ENCODE peak calls at places on chromosomes 3 and 15, in five cellular contexts. D is neural progenitor cell; Q is Caco-2; P is psoas muscle; G is CD8-positive, alpha-beta T cell. Z is an unnamed sample.

GRCh38 chr15:71480566-71480965 is 329.8 kb upstream of the NR2E3 start:
- DNase-seq in D (no peak), Q (no peak), P (no peak), G (no peak), Z (no peak)

GRCh38 chr3:73037369-73037699 is 24.1 kb upstream of the EBLN2 start:
- DNase-seq in D (no peak), Q (no peak), P (no peak), G (no peak), Z (no peak)

GRCh38 chr3:178434206-178434805 is 101.9 kb upstream of the KCNMB2 start:
- DNase-seq in D (no peak), Q (no peak), P (no peak), G (no peak), Z (no peak)

GRCh38 chr3:22360197-22360596 is 609.2 kb upstream of the ZNF385D start:
- DNase-seq in D (no peak), Q (no peak), P (no peak), G (no peak), Z (no peak)

GRCh38 chr3:45947361-45947760 is 4.1 kb downstream of the CXCR6 start:
- DNase-seq in D (no peak), Q (no peak), P (no peak), G (no peak), Z (no peak)

GRCh38 chr15:69755571-69756310 is 303.1 kb downstream of the RPLP1 start:
- DNase-seq in D (no peak), Q (no peak), P (no peak), G (peak; percentile 83), Z (no peak)

GRCh38 chr3:127410678-127411077 is 122.8 kb upstream of the PRR20G start:
- DNase-seq in D (no peak), Q (no peak), P (no peak), G (peak; percentile 25), Z (no peak)

GRCh38 chr3:46076606-46077005 is 49.3 kb upstream of the XCR1 start:
- DNase-seq in D (no peak), Q (no peak), P (no peak), G (no peak), Z (no peak)

GRCh38 chr3:192054881-192055280 is 593.9 kb downstream of the PYDC2 start:
- DNase-seq in D (no peak), Q (no peak), P (no peak), G (no peak), Z (no peak)

GRCh38 chr3:99842826-99843589 is 25.3 kb downstream of the CMSS1 start:
- DNase-seq in D (peak; percentile 41), Q (peak; percentile 33), P (no peak), G (no peak), Z (no peak)

GRCh38 chr3:172106989-172107388 is 67.6 kb downstream of the FNDC3B start:
- DNase-seq in D (no peak), Q (no peak), P (no peak), G (peak; percentile 78), Z (peak; percentile 25)

GRCh38 chr3:71109977-71110285 is 473.6 kb downstream of the FOXP1 start:
- DNase-seq in D (no peak), Q (no peak), P (no peak), G (no peak), Z (no peak)

GRCh38 chr3:147680820-147681488 is 271.8 kb downstream of the ZIC1 start:
- DNase-seq in D (no peak), Q (no peak), P (peak; percentile 27), G (no peak), Z (no peak)

GRCh38 chr3:112320698-112321097 is 12.3 kb upstream of the CD200 start:
- DNase-seq in D (no peak), Q (no peak), P (no peak), G (no peak), Z (no peak)

GRCh38 chr15:59200560-59200959 is 6.1 kb upstream of the LDHAL6B start:
- DNase-seq in D (no peak), Q (no peak), P (no peak), G (no peak), Z (no peak)

GRCh38 chr3:55608266-55608937 is 121.3 kb upstream of the WNT5A start:
- DNase-seq in D (no peak), Q (no peak), P (no peak), G (no peak), Z (no peak)

GRCh38 chr3:142445816-142446254 is 2.0 kb downstream of the XRN1 start:
- DNase-seq in D (no peak), Q (no peak), P (no peak), G (no peak), Z (no peak)

GRCh38 chr15:80379671-80380070 is 24.5 kb upstream of the ARNT2 start:
- DNase-seq in D (no peak), Q (no peak), P (no peak), G (no peak), Z (no peak)

GRCh38 chr3:128488636-128488994 is 4.4 kb downstream of the GATA2 start:
- DNase-seq in D (no peak), Q (no peak), P (no peak), G (no peak), Z (no peak)

GRCh38 chr3:128489860-128490649 is 2.9 kb downstream of the GATA2 start:
- DNase-seq in D (peak; percentile 95), Q (peak; percentile 48), P (no peak), G (no peak), Z (no peak)

GRCh38 chr3:128487813-128488635 is 5.0 kb downstream of the GATA2 start:
- DNase-seq in D (peak; percentile 96), Q (peak; percentile 94), P (peak; percentile 84), G (no peak), Z (peak; percentile 87)

GRCh38 chr3:128490650-128491070 is 2.3 kb downstream of the GATA2 start:
- DNase-seq in D (no peak), Q (no peak), P (no peak), G (no peak), Z (no peak)

GRCh38 chr3:128488995-128489859 is 3.8 kb downstream of the GATA2 start:
- DNase-seq in D (peak; percentile 61), Q (peak; percentile 79), P (peak; percentile 54), G (no peak), Z (peak; percentile 70)
- H3K4me1 ChIP-seq in D (peaks cover 55% of the 10 kb centered on the region), Q (peaks cover 8% of the 10 kb centered on the region), P (peaks cover 57% of the 10 kb centered on the region), G (peaks cover 63% of the 10 kb centered on the region), Z (peaks cover 38% of the 10 kb centered on the region)

GRCh38 chr3:109559389-109559788 is 222.0 kb upstream of the DPPA4 start:
- DNase-seq in D (no peak), Q (no peak), P (no peak), G (no peak), Z (no peak)

GRCh38 chr3:109548192-109548938 is 211.0 kb upstream of the DPPA4 start:
- DNase-seq in D (no peak), Q (no peak), P (no peak), G (no peak), Z (no peak)

GRCh38 chr3:109553573-109554371 is 216.4 kb upstream of the DPPA4 start:
- DNase-seq in D (no peak), Q (no peak), P (no peak), G (no peak), Z (peak; percentile 91)
- H3K4me3 ChIP-seq in D (no peak overlapping the region), Q (no peak overlapping the region), P (no peak overlapping the region), G (no peak overlapping the region), Z (no peak overlapping the region)

GRCh38 chr3:69013256-69014021 is at the start of gene EOGT:
- DNase-seq in D (peak; percentile 83), Q (peak; percentile 96), P (peak; percentile 94), G (peak; percentile 85), Z (peak; percentile 70)
- H3K4me1 ChIP-seq in D (peaks cover 23% of the 10 kb centered on the region), Q (peaks cover 6% of the 10 kb centered on the region), P (peaks cover 29% of the 10 kb centered on the region), G (peaks cover 6% of the 10 kb centered on the region), Z (peaks cover 36% of the 10 kb centered on the region)

GRCh38 chr15:37111427-37111717 is 11.0 kb upstream of the MEIS2 start:
- DNase-seq in D (no peak), Q (no peak), P (no peak), G (no peak), Z (no peak)
- H3K4me3 ChIP-seq in D (no peak overlapping the region), Q (no peak overlapping the region), P (no peak overlapping the region), G (no peak overlapping the region), Z (no peak overlapping the region)

GRCh38 chr3:107990433-107990832 is 100.4 kb downstream of the CD47 start:
- DNase-seq in D (no peak), Q (no peak), P (no peak), G (no peak), Z (no peak)

GRCh38 chr3:107987036-107987557 is 103.7 kb downstream of the CD47 start:
- DNase-seq in D (no peak), Q (no peak), P (peak; percentile 77), G (no peak), Z (no peak)

GRCh38 chr3:107988464-107989156 is 102.2 kb downstream of the CD47 start:
- DNase-seq in D (no peak), Q (no peak), P (peak; percentile 53), G (peak; percentile 55), Z (peak; percentile 63)

GRCh38 chr3:107990926-107991325 is 99.9 kb downstream of the CD47 start:
- DNase-seq in D (no peak), Q (no peak), P (no peak), G (no peak), Z (no peak)

GRCh38 chr3:107989651-107990050 is 101.2 kb downstream of the CD47 start:
- DNase-seq in D (no peak), Q (no peak), P (no peak), G (no peak), Z (no peak)
- H3K4me1 ChIP-seq in D (no peaks in the 10 kb centered on the region), Q (no peaks in the 10 kb centered on the region), P (peaks cover 10% of the 10 kb centered on the region), G (peaks cover 14% of the 10 kb centered on the region), Z (no peaks in the 10 kb centered on the region)

DNA sequence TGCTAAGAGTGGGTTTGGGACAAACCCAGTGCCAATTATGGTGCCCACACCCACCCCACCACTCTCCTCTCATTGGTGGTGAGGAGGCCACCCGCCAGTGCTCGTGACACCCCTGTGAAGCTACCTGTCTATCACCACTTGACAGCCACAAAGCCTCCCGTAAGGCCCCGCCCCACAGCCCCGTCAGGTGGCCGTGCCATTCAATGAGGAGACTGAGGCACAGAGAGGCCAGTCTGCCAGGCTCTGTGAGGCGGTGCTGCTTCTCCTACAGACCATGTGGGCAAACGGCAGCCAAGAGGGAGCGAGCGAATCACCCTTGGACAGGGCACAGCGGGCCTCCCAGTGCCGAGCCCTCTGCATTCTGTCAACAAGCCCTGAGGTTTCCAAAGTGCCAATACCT is 53.5 kb downstream of the IQSEC1 start:
- DNase-seq in D (no peak), Q (no peak), P (peak; percentile 50), G (no peak), Z (no peak)
- H3K4me3 ChIP-seq in D (no peak overlapping the region), Q (no peak overlapping the region), P (peak overlapping the region; percentile 28), G (no peak overlapping the region), Z (no peak overlapping the region)

DNA sequence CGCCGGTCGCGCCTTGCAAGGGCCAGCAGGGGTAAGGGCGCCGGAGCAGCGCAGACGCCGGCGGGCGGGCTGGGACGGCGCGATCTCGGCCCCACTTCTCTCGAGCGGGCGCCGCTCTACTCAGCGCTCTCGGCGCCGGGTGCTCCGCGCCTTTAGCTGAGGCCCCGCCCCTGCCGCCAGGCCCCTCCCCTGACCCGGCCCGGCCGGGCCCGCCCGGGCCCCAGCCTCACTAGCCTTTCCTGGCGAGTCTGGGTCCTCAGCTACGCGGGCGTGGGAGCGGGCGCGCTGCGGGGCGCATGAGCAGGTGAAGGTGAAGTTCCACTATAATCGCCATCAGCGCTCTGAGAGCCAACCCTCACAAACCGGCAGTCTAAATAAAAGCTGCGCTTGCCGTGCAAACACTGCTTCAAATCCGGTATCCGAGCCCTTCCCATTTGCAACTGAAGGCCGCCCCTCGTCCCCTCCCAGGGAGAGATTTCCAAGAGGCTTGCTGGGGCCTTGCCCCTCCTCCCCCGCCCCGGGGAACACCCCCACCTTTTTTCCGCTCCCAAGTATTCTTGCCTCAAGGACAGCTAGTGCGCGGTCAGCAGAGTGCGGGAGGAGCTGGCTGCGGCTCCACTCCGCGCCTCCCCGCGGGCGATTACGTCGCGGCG is at the start of gene RPP25:
- DNase-seq in D (peak; percentile 87), Q (peak; percentile 88), P (peak; percentile 78), G (peak; percentile 78), Z (peak; percentile 96)
- H3K4me1 ChIP-seq in D (peaks cover 28% of the 10 kb centered on the region), Q (peaks cover 14% of the 10 kb centered on the region), P (peaks cover 29% of the 10 kb centered on the region), G (peaks cover 26% of the 10 kb centered on the region), Z (peaks cover 47% of the 10 kb centered on the region)